ENCODE peak calls at places on chromosome 18, in five cellular contexts. S is pancreas, Y is cardiac fibroblast, O is tibial artery, Z is stomach. C is an unnamed sample.

GRCh38 chr18:57921708-57922107 is 118.6 kb upstream of the ATP8B1 start:
- DNase-seq in S (no peak), Y (peak; percentile 70), O (no peak), Z (no peak), C (peak; percentile 22)

GRCh38 chr18:12679183-12679786 is 21.4 kb upstream of the SPIRE1 start:
- DNase-seq in S (no peak), Y (peak; percentile 62), O (peak; percentile 83), Z (no peak), C (peak; percentile 48)

GRCh38 chr18:69720422-69720821 is 227.3 kb downstream of the CD226 start:
- DNase-seq in S (no peak), Y (no peak), O (no peak), Z (no peak), C (no peak)

GRCh38 chr18:36493349-36494281 is 196.1 kb downstream of the FHOD3 start:
- DNase-seq in S (peak; percentile 63), Y (peak; percentile 75), O (no peak), Z (no peak), C (no peak)

GRCh38 chr18:79944126-79944731 is 7.2 kb downstream of the SLC66A2 start:
- DNase-seq in S (peak; percentile 84), Y (peak; percentile 18), O (no peak), Z (peak; percentile 57), C (no peak)

GRCh38 chr18:61664413-61665084 is 228.3 kb downstream of the RNF152 start:
- DNase-seq in S (no peak), Y (peak; percentile 3), O (no peak), Z (no peak), C (no peak)

GRCh38 chr18:55420665-55420964 is 167.4 kb downstream of the TCF4 start:
- DNase-seq in S (no peak), Y (no peak), O (no peak), Z (no peak), C (no peak)

GRCh38 chr18:37393945-37394609 is 171.5 kb downstream of the CELF4 start:
- DNase-seq in S (peak; percentile 58), Y (peak; percentile 26), O (peak; percentile 75), Z (peak; percentile 42), C (peak; percentile 16)

GRCh38 chr18:80103231-80103630 is 5.8 kb upstream of the ADNP2 start:
- DNase-seq in S (no peak), Y (peak; percentile 29), O (peak; percentile 69), Z (no peak), C (peak; percentile 11)

GRCh38 chr18:8657873-8658521 is 47.4 kb upstream of the MTCL1 start:
- DNase-seq in S (no peak), Y (peak; percentile 36), O (no peak), Z (no peak), C (no peak)

GRCh38 chr18:2515908-2516625 is 55.2 kb downstream of the METTL4 start:
- DNase-seq in S (no peak), Y (peak; percentile 80), O (no peak), Z (no peak), C (peak; percentile 89)

GRCh38 chr18:63969965-63970802 is at the start of gene SERPINB8:
- DNase-seq in S (peak; percentile 91), Y (peak; percentile 94), O (peak; percentile 98), Z (peak; percentile 94), C (peak; percentile 93)

GRCh38 chr18:9988665-9989064 is 74.8 kb downstream of the VAPA start:
- DNase-seq in S (no peak), Y (no peak), O (no peak), Z (no peak), C (no peak)

GRCh38 chr18:46407471-46408166 is 249.4 kb downstream of the LOXHD1 start:
- DNase-seq in S (no peak), Y (peak; percentile 21), O (no peak), Z (no peak), C (peak; percentile 61)

GRCh38 chr18:9454061-9454703 is 21.1 kb upstream of the RALBP1 start:
- DNase-seq in S (no peak), Y (peak; percentile 40), O (no peak), Z (no peak), C (no peak)

GRCh38 chr18:49968649-49969309 is 155.4 kb upstream of the ACAA2 start:
- DNase-seq in S (no peak), Y (no peak), O (no peak), Z (no peak), C (no peak)

GRCh38 chr18:59810183-59810582 is 89.6 kb upstream of the PMAIP1 start:
- DNase-seq in S (no peak), Y (no peak), O (no peak), Z (no peak), C (no peak)

GRCh38 chr18:79754831-79755351 is 42.8 kb upstream of the KCNG2 start:
- DNase-seq in S (no peak), Y (no peak), O (peak; percentile 58), Z (no peak), C (no peak)

GRCh38 chr18:79533591-79533990 is 137.9 kb downstream of the NFATC1 start:
- DNase-seq in S (no peak), Y (no peak), O (peak; percentile 44), Z (no peak), C (no peak)

GRCh38 chr18:50061876-50062517 is 132.9 kb downstream of the MYO5B start:
- DNase-seq in S (peak; percentile 29), Y (no peak), O (no peak), Z (no peak), C (no peak)

GRCh38 chr18:63128242-63128967 is 191.2 kb downstream of the BCL2 start:
- DNase-seq in S (no peak), Y (no peak), O (no peak), Z (no peak), C (no peak)

GRCh38 chr18:23493654-23494053 is 9.7 kb upstream of the RMC1 start:
- DNase-seq in S (no peak), Y (no peak), O (no peak), Z (no peak), C (no peak)

GRCh38 chr18:34650121-34650545 is 60.0 kb upstream of the DTNA start:
- DNase-seq in S (no peak), Y (peak; percentile 67), O (no peak), Z (no peak), C (no peak)

GRCh38 chr18:22609642-22610041 is 191.9 kb upstream of the CTAGE1 start:
- DNase-seq in S (peak; percentile 68), Y (peak; percentile 43), O (no peak), Z (peak; percentile 66), C (peak; percentile 79)

GRCh38 chr18:14949800-14950415 is 201.9 kb downstream of the ANKRD30B start:
- DNase-seq in S (no peak), Y (no peak), O (no peak), Z (no peak), C (no peak)

GRCh38 chr18:23689616-23690504 is 607 bp downstream of the LAMA3 start:
- DNase-seq in S (peak; percentile 53), Y (no peak), O (peak; percentile 66), Z (peak; percentile 29), C (no peak)

GRCh38 chr18:34493099-34493544 is 217.0 kb upstream of the DTNA start:
- DNase-seq in S (peak; percentile 89), Y (peak; percentile 74), O (peak; percentile 92), Z (peak; percentile 28), C (peak; percentile 74)

GRCh38 chr18:74445585-74445984 is 11.5 kb downstream of the DIPK1C start:
- DNase-seq in S (no peak), Y (no peak), O (peak; percentile 40), Z (no peak), C (no peak)

GRCh38 chr18:35267161-35267651 is 22.8 kb downstream of the ZSCAN30 start:
- DNase-seq in S (peak; percentile 80), Y (peak; percentile 47), O (peak; percentile 90), Z (peak; percentile 80), C (peak; percentile 7)

GRCh38 chr18:45330170-45330594 is 285.1 kb upstream of the SLC14A2 start:
- DNase-seq in S (no peak), Y (no peak), O (no peak), Z (no peak), C (no peak)

DNA sequence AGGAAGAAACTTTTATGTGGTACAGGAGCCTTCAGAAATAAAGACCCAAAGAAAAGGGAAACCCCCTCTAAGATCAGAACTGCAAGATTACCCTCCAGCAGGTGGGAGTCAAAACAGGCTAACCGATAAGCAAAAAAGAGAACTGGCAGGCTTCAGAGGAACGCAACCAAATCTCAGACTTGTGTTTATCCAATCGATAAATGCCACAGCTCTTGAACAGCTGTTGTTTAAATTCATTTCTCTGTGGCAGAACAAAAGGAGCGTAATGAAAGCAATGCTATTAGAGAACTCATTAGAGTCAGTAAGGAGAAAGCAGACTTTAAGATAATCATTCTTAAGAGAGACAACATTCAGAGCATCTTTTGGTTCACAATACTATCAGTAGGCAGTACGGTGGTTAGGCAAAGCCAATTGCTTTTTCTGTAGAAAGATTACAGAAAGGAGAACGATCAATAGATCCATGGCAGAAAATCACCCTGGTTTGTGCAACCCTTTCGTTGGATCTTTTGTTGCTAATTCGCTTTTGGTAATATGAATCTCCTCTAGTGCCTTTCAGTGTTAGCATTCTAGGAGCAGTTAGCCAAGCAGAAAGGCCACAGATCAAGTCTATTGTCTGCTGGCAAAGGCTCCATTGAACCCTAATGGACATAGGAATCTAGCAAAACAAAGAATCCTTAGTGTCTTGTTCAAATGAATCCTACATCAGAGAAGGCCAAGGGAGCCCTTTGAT is 476.4 kb upstream of the CHST9 start:
- DNase-seq in S (no peak), Y (no peak), O (no peak), Z (no peak), C (no peak)
- TF ChIP-seq CTCF in S (no peak), Y (no peak), O (no peak), Z (no peak), C (no peak)

GRCh38 chr18:56853961-56854360 is 202.8 kb downstream of the WDR7 start:
- DNase-seq in S (no peak), Y (no peak), O (no peak), Z (no peak), C (no peak)
- H3K4me3 ChIP-seq in S (no peak overlapping the region), Y (no peak overlapping the region), O (no peak overlapping the region), Z (no peak overlapping the region), C (no peak overlapping the region)

GRCh38 chr18:33404244-33404873 is 36.2 kb downstream of the CCDC178 start:
- DNase-seq in S (no peak), Y (peak; percentile 1), O (no peak), Z (no peak), C (no peak)
- TF ChIP-seq CTCF in S (no peak), Y (peak; percentile 11), O (no peak), Z (no peak), C (no peak)

DNA sequence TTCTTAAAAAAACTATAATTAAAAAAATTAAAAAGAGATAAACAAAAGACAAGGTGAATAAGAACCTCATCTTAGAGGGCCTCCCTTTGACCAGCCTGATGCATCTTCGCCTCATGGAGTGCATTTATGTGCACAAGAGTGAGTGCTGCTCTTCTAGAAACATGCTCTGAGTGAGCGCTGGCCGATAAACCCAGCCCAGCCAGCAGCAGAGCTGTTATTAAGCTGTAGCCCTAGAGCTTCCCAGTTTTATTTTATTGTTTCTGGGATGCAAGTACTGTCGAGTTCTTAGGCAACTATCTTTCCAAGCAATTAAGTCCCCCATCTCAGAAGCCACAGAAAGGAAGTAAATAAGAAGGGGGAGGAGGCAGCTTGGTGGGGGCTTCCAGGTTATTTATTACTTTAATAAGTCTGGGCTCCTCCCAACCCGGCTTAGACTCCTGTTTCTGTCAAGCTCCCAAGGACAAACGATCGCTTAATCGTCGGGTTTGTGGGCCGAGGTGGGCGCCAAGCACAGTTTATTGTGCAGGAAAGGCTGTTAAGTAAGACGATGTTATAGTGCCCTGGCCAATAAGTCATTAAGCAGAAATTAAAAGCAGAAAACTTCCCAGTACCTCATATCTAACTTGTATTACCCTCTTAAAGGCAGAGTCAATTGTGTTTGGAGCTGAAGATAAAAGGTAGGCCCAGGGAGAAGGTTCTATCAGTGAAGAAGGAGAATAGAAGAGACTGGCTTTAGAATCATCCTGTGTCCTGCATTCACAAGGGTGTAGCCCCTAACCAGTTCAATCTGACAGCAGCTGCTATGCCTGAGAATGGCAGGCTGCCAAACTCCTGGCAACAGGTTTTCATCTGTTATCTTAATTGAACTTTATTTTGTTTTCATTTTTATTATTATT is 176.3 kb downstream of the PIK3C3 start:
- DNase-seq in S (peak; percentile 29), Y (no peak), O (no peak), Z (no peak), C (no peak)
- H3K4me3 ChIP-seq in S (no peak overlapping the region), Y (no peak overlapping the region), O (no peak overlapping the region), Z (no peak overlapping the region), C (no peak overlapping the region)

GRCh38 chr18:6414118-6414722 is 491 bp downstream of the L3MBTL4 start:
- DNase-seq in S (peak; percentile 76), Y (no peak), O (peak; percentile 72), Z (peak; percentile 84), C (no peak)
- TF ChIP-seq CTCF in S (no peak), Y (no peak), O (no peak), Z (no peak), C (no peak)